ENCODE peak calls at places on chromosomes 5 and 9, in four cellular contexts. X is HCT116, V is K562, I is HepG2. K is an unnamed sample. For H3K9me3, the result is how much of the 10 kb centered on the place peaks cover.

GRCh38 chr5:149667827-149668122 is 62.3 kb upstream of the PPARGC1B start:
- DNase-seq in V (no peak), I (no peak), X (no peak), K (no peak)

GRCh38 chr9:126498331-126498730 is 115.4 kb upstream of the LMX1B start:
- DNase-seq in I (no peak), X (no peak), V (no peak), K (no peak)

GRCh38 chr9:8660383-8660782 is 860.8 kb upstream of the DMAC1 start:
- DNase-seq in V (no peak), I (no peak), X (no peak), K (no peak)

GRCh38 chr9:124749284-124749683 is 21.8 kb downstream of the NR6A1 start:
- DNase-seq in I (no peak), V (no peak), X (no peak), K (no peak)

GRCh38 chr5:98772415-98773213 is 849 bp upstream of the RGMB start:
- DNase-seq in I (peak), V (no peak), X (peak), K (no peak)

GRCh38 chr9:113479150-113479761 is 15.7 kb downstream of the RGS3 start:
- DNase-seq in V (no peak), X (no peak), I (no peak), K (no peak)

GRCh38 chr9:93224591-93224990 is 40.7 kb downstream of the WNK2 start:
- DNase-seq in V (no peak), I (peak), X (peak), K (no peak)

GRCh38 chr5:140251527-140251973 is 51.4 kb downstream of the PFDN1 start:
- DNase-seq in X (peak), I (no peak), V (no peak), K (peak)

GRCh38 chr5:74810915-74811314 is 43.9 kb downstream of the NSA2 start:
- DNase-seq in I (no peak), V (no peak), X (no peak), K (no peak)

GRCh38 chr9:134466869-134467616 is 140.8 kb downstream of the RXRA start:
- DNase-seq in V (peak), X (no peak), I (no peak), K (no peak)

GRCh38 chr5:72505539-72505938 is 1.7 kb downstream of the ZNF366 start:
- DNase-seq in V (no peak), X (no peak), I (no peak), K (no peak)

GRCh38 chr5:121189569-121190305 is 661.9 kb upstream of the FTMT start:
- DNase-seq in I (no peak), X (no peak), V (no peak), K (no peak)

GRCh38 chr9:88433583-88434240 is 45.5 kb downstream of the SPIN1 start:
- DNase-seq in V (no peak), X (no peak), I (no peak), K (no peak)

GRCh38 chr5:1195916-1196315 is 5.5 kb upstream of the SLC6A19 start:
- DNase-seq in I (no peak), X (no peak), V (no peak), K (no peak)

GRCh38 chr5:930853-931252 is 38.2 kb downstream of the TRIP13 start:
- DNase-seq in X (no peak), V (no peak), I (no peak), K (no peak)

GRCh38 chr5:158718738-158719505 is 380.8 kb downstream of the EBF1 start:
- DNase-seq in I (no peak), V (no peak), X (no peak), K (no peak)

GRCh38 chr5:151924564-151925395 is at the start of gene GLRA1:
- DNase-seq in I (peak), X (no peak), V (peak), K (no peak)

GRCh38 chr9:22064957-22065356 is 55.9 kb upstream of the CDKN2B start:
- DNase-seq in V (no peak), I (no peak), X (no peak), K (no peak)

GRCh38 chr5:141940695-141941271 is 17.1 kb downstream of the DELE1 start:
- DNase-seq in I (no peak), X (no peak), V (peak), K (no peak)

GRCh38 chr5:112533315-112533867 is 114.3 kb upstream of the EPB41L4A start:
- DNase-seq in V (no peak), X (peak), I (peak), K (no peak)

GRCh38 chr9:14221558-14221957 is 92.4 kb downstream of the NFIB start:
- DNase-seq in X (peak), V (no peak), I (peak), K (no peak)

GRCh38 chr5:1423901-1424603 is 21.2 kb downstream of the SLC6A3 start:
- DNase-seq in V (no peak), X (no peak), I (no peak), K (no peak)

GRCh38 chr5:145948921-145949320 is 12.5 kb downstream of the SH3RF2 start:
- DNase-seq in X (no peak), I (no peak), V (no peak), K (no peak)

GRCh38 chr9:101408374-101409078 is 9.9 kb downstream of the ZNF189 start:
- DNase-seq in I (no peak), X (no peak), V (no peak), K (no peak)
- H3K9me3 ChIP-seq in I (under half), X (under half), V (half or more), K (half or more)

GRCh38 chr9:108235599-108235998 is 620.2 kb downstream of the ACTL7B start:
- DNase-seq in V (no peak), I (no peak), X (no peak), K (no peak)

GRCh38 chr9:108234811-108235210 is 621.0 kb downstream of the ACTL7B start:
- DNase-seq in I (no peak), X (no peak), V (no peak), K (no peak)
- TF ChIP-seq TCF7L2 in I (no peak), X (no peak), V (no peak), K (no peak)

GRCh38 chr9:138112090-138112748 is 234.6 kb downstream of the CACNA1B start:
- DNase-seq in X (no peak), I (no peak), V (no peak), K (no peak)
- H3K9me3 ChIP-seq in X (under half), I (under half), V (under half), K (under half)

GRCh38 chr9:89633920-89634319 is 29.1 kb downstream of the GADD45G start:
- DNase-seq in I (no peak), X (no peak), V (no peak), K (no peak)

GRCh38 chr9:89633404-89633803 is 28.6 kb downstream of the GADD45G start:
- DNase-seq in V (no peak), I (no peak), X (no peak), K (no peak)

GRCh38 chr9:89637787-89638186 is 33.0 kb downstream of the GADD45G start:
- DNase-seq in X (no peak), I (no peak), V (no peak), K (no peak)

GRCh38 chr9:89635007-89635742 is 30.4 kb downstream of the GADD45G start:
- DNase-seq in V (no peak), X (no peak), I (no peak), K (no peak)

DNA sequence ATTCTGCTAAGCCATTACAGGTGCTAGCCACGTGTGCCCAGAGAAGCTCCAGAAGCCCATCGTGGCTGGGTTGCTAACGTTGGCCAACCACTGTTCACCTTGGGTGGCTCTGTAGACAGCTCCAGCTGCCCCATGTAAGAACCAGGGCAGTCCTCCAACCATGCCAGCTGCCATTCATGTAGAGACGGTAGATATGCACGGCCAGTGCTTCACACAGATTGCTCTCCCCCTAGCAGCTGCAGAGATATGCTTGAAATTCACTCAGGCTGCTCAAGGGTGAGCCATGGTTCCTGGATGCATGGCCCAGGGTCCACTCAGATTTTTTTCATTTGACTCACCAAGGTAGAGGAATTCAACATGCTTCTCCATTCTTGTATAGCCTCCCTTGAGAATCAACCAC is 31.0 kb downstream of the GADD45G start:
- DNase-seq in X (no peak), I (no peak), V (no peak), K (no peak)
- TF ChIP-seq TCF7L2 in X (no peak), I (no peak), V (no peak), K (no peak)

GRCh38 chr9:86599565-86599964 is 245.4 kb upstream of the TUT7 start:
- DNase-seq in I (no peak), V (no peak), X (no peak), K (no peak)

GRCh38 chr9:86601697-86602096 is 247.5 kb upstream of the TUT7 start:
- DNase-seq in I (no peak), X (no peak), V (no peak), K (no peak)

GRCh38 chr9:86600291-86600690 is 246.1 kb upstream of the TUT7 start:
- DNase-seq in I (no peak), V (no peak), X (no peak), K (no peak)

GRCh38 chr9:86600977-86601376 is 246.8 kb upstream of the TUT7 start:
- DNase-seq in V (no peak), I (no peak), X (no peak), K (no peak)

GRCh38 chr9:86598411-86599239 is 244.4 kb upstream of the TUT7 start:
- DNase-seq in I (no peak), X (no peak), V (no peak), K (no peak)
- H3K9me3 ChIP-seq in I (under half), X (under half), V (under half), K (under half)

GRCh38 chr9:114827658-114828360 is 22.0 kb upstream of the TNFSF15 start:
- DNase-seq in I (no peak), X (no peak), V (no peak), K (no peak)

GRCh38 chr9:114824130-114824529 is 18.3 kb upstream of the TNFSF15 start:
- DNase-seq in X (no peak), I (no peak), V (no peak), K (no peak)

GRCh38 chr9:114823416-114823815 is 17.6 kb upstream of the TNFSF15 start:
- DNase-seq in X (no peak), V (no peak), I (no peak), K (no peak)

GRCh38 chr9:114822708-114823107 is 16.9 kb upstream of the TNFSF15 start:
- DNase-seq in X (no peak), V (no peak), I (no peak), K (no peak)

DNA sequence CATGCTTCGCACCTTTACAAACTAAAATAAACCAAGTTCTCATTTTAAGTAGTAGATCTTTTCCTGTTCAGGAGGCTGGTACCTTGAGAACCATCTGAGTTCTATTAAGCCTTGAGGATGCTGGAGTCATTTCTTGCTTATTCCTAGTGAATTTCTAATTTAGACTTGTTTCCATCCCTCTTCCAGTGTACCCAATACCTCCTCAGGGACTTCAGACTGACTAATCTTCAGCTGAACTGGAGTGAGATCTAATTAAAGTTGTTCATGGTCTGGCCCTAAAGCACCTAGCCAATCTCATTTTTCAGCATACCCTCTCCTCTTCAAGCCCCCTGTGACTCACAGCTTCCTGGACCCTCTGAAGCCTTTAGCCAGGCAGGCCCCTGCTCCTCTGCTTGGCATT is 19.3 kb upstream of the TNFSF15 start:
- DNase-seq in X (no peak), V (no peak), I (no peak), K (no peak)
- TF ChIP-seq TCF7L2 in X (no peak), V (no peak), I (no peak), K (no peak)

GRCh38 chr9:95181845-95182244 is 135.7 kb downstream of the FANCC start:
- DNase-seq in V (no peak), X (no peak), I (no peak), K (no peak)
- H3K9me3 ChIP-seq in V (under half), X (under half), I (under half), K (under half)

GRCh38 chr5:156396063-156396829 is 69.3 kb downstream of the SGCD start:
- DNase-seq in X (no peak), V (no peak), I (no peak), K (no peak)
- TF ChIP-seq TCF7L2 in X (no peak), V (no peak), I (no peak), K (no peak)